ENCODE peak calls at places on chromosomes 3 and 15, in four cellular contexts. D is T-cell; I is RCC 7860; R is stimulated activated naive CD8-positive, alpha-beta T cell treated with anti-CD3 and anti-CD28 coated beads, Interleukin-15, amount 100 ng/mL, for 72 hours. V is an unnamed sample.

GRCh38 chr15:52653451-52653964 is 25.7 kb downstream of the ATOSA start:
- DNase-seq in D (no peak), I (peak), R (no peak), V (no peak)

GRCh38 chr3:157669403-157669802 is 166.2 kb upstream of the VEPH1 start:
- DNase-seq in D (no peak), I (no peak), R (no peak), V (no peak)

GRCh38 chr15:62739507-62739906 is 303.0 kb upstream of the TPM1 start:
- DNase-seq in D (no peak), I (peak), R (no peak), V (no peak)

GRCh38 chr15:65655457-65655856 is 33.7 kb downstream of the SLC24A1 start:
- DNase-seq in D (no peak), I (no peak), R (no peak), V (no peak)

GRCh38 chr3:141553055-141553454 is 66.2 kb downstream of the RASA2 start:
- DNase-seq in D (peak), I (no peak), R (no peak), V (peak)

GRCh38 chr3:60188803-60189202 is 1062.4 kb downstream of the FHIT start:
- DNase-seq in D (no peak), I (no peak), R (no peak), V (peak)

GRCh38 chr3:165211749-165212148 is 15.6 kb upstream of the SLITRK3 start:
- DNase-seq in D (no peak), I (no peak), R (no peak), V (no peak)

GRCh38 chr3:134426660-134427181 is 52.5 kb upstream of the AMOTL2 start:
- DNase-seq in D (no peak), I (peak), R (no peak), V (no peak)

GRCh38 chr3:132435239-132435910 is 18.1 kb downstream of the DNAJC13 start:
- DNase-seq in D (no peak), I (no peak), R (no peak), V (no peak)

GRCh38 chr3:72341380-72341770 is 506.9 kb downstream of the SHQ1 start:
- DNase-seq in D (no peak), I (no peak), R (no peak), V (no peak)

GRCh38 chr3:194816748-194817591 is 131.3 kb downstream of the FAM43A start:
- DNase-seq in D (no peak), I (no peak), R (no peak), V (no peak)

GRCh38 chr3:41002104-41002503 is 197.2 kb upstream of the CTNNB1 start:
- DNase-seq in D (peak), I (no peak), R (no peak), V (no peak)

GRCh38 chr15:41416742-41417417 is at the start of gene RTF1:
- DNase-seq in D (peak), I (peak), R (peak), V (peak)

GRCh38 chr3:49054344-49054862 is 25.2 kb upstream of the IMPDH2 start:
- DNase-seq in D (no peak), I (no peak), R (no peak), V (no peak)

GRCh38 chr3:131669590-131669989 is 166.8 kb upstream of the MRPL3 start:
- DNase-seq in D (no peak), I (no peak), R (no peak), V (no peak)

GRCh38 chr3:147378186-147378503 is 28.2 kb downstream of the ZIC4 start:
- DNase-seq in D (no peak), I (no peak), R (no peak), V (no peak)

GRCh38 chr3:124700880-124701684 is 29.2 kb upstream of the UMPS start:
- DNase-seq in D (no peak), I (peak), R (no peak), V (no peak)

GRCh38 chr3:123328851-123329635 is 119.8 kb downstream of the ADCY5 start:
- DNase-seq in D (peak), I (peak), R (peak), V (peak)

GRCh38 chr3:37956353-37957184 is 34.0 kb upstream of the VILL start:
- DNase-seq in D (no peak), I (no peak), R (no peak), V (no peak)

GRCh38 chr3:184259878-184260570 is 1.3 kb downstream of the CAMK2N2 start:
- DNase-seq in D (peak), I (no peak), R (peak), V (peak)

GRCh38 chr15:21260966-21261395 is 179.3 kb downstream of the POTEB3 start:
- DNase-seq in D (no peak), I (no peak), R (no peak), V (no peak)

GRCh38 chr3:4740397-4741105 is 238.7 kb upstream of the BHLHE40 start:
- DNase-seq in D (no peak), I (no peak), R (no peak), V (no peak)

GRCh38 chr3:70737656-70738309 is 425.3 kb upstream of the MDFIC2 start:
- DNase-seq in D (no peak), I (no peak), R (no peak), V (no peak)

GRCh38 chr3:114310701-114311100 is 16.9 kb downstream of the TIGIT start:
- DNase-seq in D (no peak), I (no peak), R (no peak), V (no peak)

GRCh38 chr15:51203797-51204196 is 109.1 kb upstream of the TNFAIP8L3 start:
- DNase-seq in D (no peak), I (no peak), R (no peak), V (no peak)

GRCh38 chr3:98991393-98991792 is 89.9 kb upstream of the DCBLD2 start:
- DNase-seq in D (no peak), I (no peak), R (no peak), V (no peak)

GRCh38 chr3:98897701-98898100 is 3.8 kb downstream of the DCBLD2 start:
- DNase-seq in D (no peak), I (no peak), R (no peak), V (no peak)

GRCh38 chr3:143119974-143120715 is 574 bp downstream of the CHST2 start:
- DNase-seq in D (no peak), I (no peak), R (peak), V (peak)

GRCh38 chr15:37824717-37825382 is 109.6 kb upstream of the TMCO5A start:
- DNase-seq in D (no peak), I (peak), R (no peak), V (no peak)

GRCh38 chr3:181726351-181727121 is 14.8 kb downstream of the SOX2 start:
- DNase-seq in D (no peak), I (no peak), R (no peak), V (no peak)

GRCh38 chr3:172607305-172608121 is 84.3 kb upstream of the TNFSF10 start:
- DNase-seq in D (no peak), I (peak), R (no peak), V (no peak)